ENCODE peak calls at places on chromosomes 11 and 22, in seven cellular contexts. P, L, H, C, E, Q and M are unnamed samples.

GRCh38 chr11:43765194-43765593 is 84.7 kb downstream of the HSD17B12 start:
- DNase-seq in P (peak), L (no peak), H (no peak), C (no peak), E (no peak), Q (no peak), M (no peak)

GRCh38 chr22:39170825-39171622 is 18.5 kb upstream of the CBX7 start:
- DNase-seq in P (peak), L (peak), H (peak), C (peak), E (peak), Q (peak), M (peak)

GRCh38 chr11:37718431-37718999 is 1120.5 kb upstream of the RAG2 start:
- DNase-seq in P (no peak), L (no peak), H (peak), C (no peak), E (no peak), Q (no peak), M (no peak)

GRCh38 chr11:111344032-111344431 is 35.0 kb downstream of the POU2AF1 start:
- DNase-seq in P (peak), L (no peak), H (no peak), C (no peak), E (no peak), Q (no peak), M (no peak)

GRCh38 chr11:2289859-2290258 is 11.9 kb downstream of the C11orf21 start:
- DNase-seq in P (no peak), L (no peak), H (no peak), C (no peak), E (no peak), Q (no peak), M (no peak)

GRCh38 chr22:28978863-28979799 is 82.5 kb downstream of the C22orf31 start:
- DNase-seq in P (no peak), L (no peak), H (peak), C (no peak), E (no peak), Q (no peak), M (no peak)

GRCh38 chr11:27770576-27770975 is 70.3 kb upstream of the BDNF start:
- DNase-seq in P (no peak), L (no peak), H (no peak), C (no peak), E (no peak), Q (no peak), M (no peak)

GRCh38 chr22:38924197-38924952 is 33.0 kb upstream of the APOBEC3A start:
- DNase-seq in P (peak), L (no peak), H (peak), C (no peak), E (peak), Q (peak), M (peak)

GRCh38 chr11:85123752-85124231 is 503.4 kb downstream of the DLG2 start:
- DNase-seq in P (no peak), L (no peak), H (no peak), C (no peak), E (no peak), Q (no peak), M (no peak)

GRCh38 chr22:22168190-22168940 is 76.2 kb upstream of the VPREB1 start:
- DNase-seq in P (peak), L (no peak), H (peak), C (no peak), E (no peak), Q (peak), M (peak)

GRCh38 chr11:79304599-79305212 is 136.1 kb downstream of the TENM4 start:
- DNase-seq in P (no peak), L (no peak), H (no peak), C (no peak), E (no peak), Q (no peak), M (no peak)

GRCh38 chr11:8167796-8168195 is 1.0 kb downstream of the RIC3 start:
- DNase-seq in P (peak), L (no peak), H (no peak), C (no peak), E (no peak), Q (no peak), M (no peak)

GRCh38 chr11:45272701-45273100 is 13.4 kb downstream of the SYT13 start:
- DNase-seq in P (no peak), L (no peak), H (peak), C (no peak), E (no peak), Q (no peak), M (no peak)

GRCh38 chr11:17479284-17480214 is 2.9 kb upstream of the ABCC8 start:
- DNase-seq in P (peak), L (no peak), H (peak), C (no peak), E (peak), Q (peak), M (peak)

GRCh38 chr22:36417281-36417686 is 29.5 kb upstream of the MYH9 start:
- DNase-seq in P (peak), L (no peak), H (peak), C (no peak), E (peak), Q (no peak), M (no peak)

GRCh38 chr11:61163714-61164609 is 2.7 kb upstream of the VPS37C start:
- DNase-seq in P (no peak), L (no peak), H (no peak), C (no peak), E (no peak), Q (no peak), M (no peak)

GRCh38 chr11:83238111-83238510 is 44.6 kb downstream of the ANKRD42 start:
- DNase-seq in P (no peak), L (no peak), H (no peak), C (no peak), E (no peak), Q (no peak), M (no peak)

GRCh38 chr11:11157201-11157600 is 195.8 kb downstream of the CSNK2A3 start:
- DNase-seq in P (peak), L (peak), H (no peak), C (no peak), E (no peak), Q (peak), M (peak)

GRCh38 chr11:71391786-71392185 is 56.4 kb downstream of the DHCR7 start:
- DNase-seq in P (no peak), L (no peak), H (no peak), C (no peak), E (no peak), Q (no peak), M (no peak)